ENCODE peak calls at places on chromosomes 2 and 18, in ten cellular contexts. I is cardiac muscle cell; C is mammary epithelial cell; L is left ventricle myocardium inferior; H is colonic mucosa; B is CD4-positive, alpha-beta T cell; T is tibial nerve; Z is AG04450; P is GM23248; A is CD4-positive, alpha-beta memory T cell. X is an unnamed sample.
A peak's percentile ranks its signal among the peaks of the same experiment; 100 is the strongest.

GRCh38 chr2:184765048-184765881 is 166.9 kb downstream of the ZNF804A start:
- DNase-seq in A (no peak), B (no peak), H (no peak), Z (no peak), L (no peak), P (no peak), T (no peak), C (no peak), I (no peak), X (no peak)

GRCh38 chr2:222568866-222569265 is 87.0 kb downstream of the FARSB start:
- DNase-seq in Z (peak; percentile 53), A (no peak), B (no peak), P (peak; percentile 62), T (peak; percentile 48), H (no peak), I (peak; percentile 41), C (no peak), L (peak; percentile 34), X (no peak)

GRCh38 chr2:1714291-1715064 is 29.8 kb downstream of the PXDN start:
- DNase-seq in L (no peak), Z (no peak), A (no peak), T (no peak), I (no peak), C (no peak), B (no peak), H (no peak), P (no peak), X (no peak)

GRCh38 chr2:45743531-45744391 is 92.3 kb downstream of the PRKCE start:
- DNase-seq in B (no peak), H (peak; percentile 44), I (no peak), T (peak; percentile 52), L (peak; percentile 69), P (peak; percentile 88), C (no peak), A (no peak), Z (peak; percentile 63), X (no peak)

GRCh38 chr2:207403950-207404349 is 125.8 kb upstream of the CREB1 start:
- DNase-seq in C (no peak), B (no peak), H (no peak), L (no peak), T (no peak), I (no peak), A (no peak), P (no peak), Z (no peak), X (no peak)

GRCh38 chr2:239516954-239517305 is 116.1 kb upstream of the HDAC4 start:
- DNase-seq in B (no peak), I (no peak), C (no peak), A (no peak), T (no peak), H (no peak), P (no peak), Z (no peak), L (no peak), X (no peak)

GRCh38 chr18:46313521-46313920 is 209.3 kb downstream of the HAUS1 start:
- DNase-seq in Z (no peak), H (no peak), P (no peak), B (no peak), A (no peak), T (no peak), I (no peak), C (no peak), L (no peak), X (no peak)

GRCh38 chr2:73334620-73335019 is 41.3 kb upstream of the EGR4 start:
- DNase-seq in H (no peak), L (no peak), T (no peak), C (no peak), B (no peak), I (no peak), Z (no peak), P (no peak), A (no peak), X (no peak)

GRCh38 chr18:49055787-49056186 is 105.0 kb upstream of the SMAD7 start:
- DNase-seq in P (peak; percentile 88), Z (no peak), B (no peak), L (peak; percentile 65), A (no peak), I (no peak), C (peak; percentile 17), T (peak; percentile 51), H (no peak), X (no peak)

GRCh38 chr2:216713691-216714411 is 18.5 kb upstream of the IGFBP5 start:
- DNase-seq in I (no peak), B (no peak), H (no peak), A (no peak), C (peak; percentile 97), P (peak; percentile 98), T (peak; percentile 38), L (peak; percentile 73), Z (peak; percentile 79), X (no peak)

GRCh38 chr2:60281730-60282129 is 271.7 kb downstream of the BCL11A start:
- DNase-seq in H (no peak), I (no peak), T (no peak), P (no peak), Z (no peak), C (no peak), B (no peak), L (no peak), A (no peak), X (no peak)

GRCh38 chr2:120175000-120175581 is 48.1 kb downstream of the TMEM185B start:
- DNase-seq in C (peak; percentile 47), B (no peak), H (peak; percentile 30), A (peak; percentile 51), I (peak; percentile 70), T (peak; percentile 67), P (peak; percentile 76), L (no peak), Z (peak; percentile 48), X (peak; percentile 61)

GRCh38 chr2:168530980-168531379 is 74.9 kb downstream of the CERS6 start:
- DNase-seq in P (peak; percentile 65), Z (no peak), T (no peak), H (no peak), L (no peak), C (no peak), I (no peak), B (no peak), A (no peak), X (no peak)

DNA sequence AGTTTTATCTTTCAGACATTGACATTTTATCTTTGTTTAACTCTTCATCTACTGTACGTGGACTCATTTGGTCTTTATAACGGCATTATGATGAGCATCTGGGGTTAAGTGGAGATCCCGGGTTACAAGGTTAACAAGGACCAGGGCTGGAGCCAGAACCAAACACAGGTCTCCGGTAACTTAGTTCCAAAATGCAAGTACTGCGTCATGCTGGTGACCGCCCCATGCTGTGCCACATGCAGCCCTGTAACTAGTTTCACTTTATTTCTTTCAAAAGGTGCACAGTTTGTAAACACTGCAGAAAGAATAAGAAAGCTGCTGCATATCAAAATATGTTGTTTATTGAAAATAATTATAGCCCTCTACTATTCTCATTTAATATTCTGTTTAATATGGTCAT is 3.1 kb downstream of the SLC5A7 start:
- DNase-seq in T (no peak), C (no peak), A (no peak), I (no peak), B (no peak), P (no peak), Z (no peak), L (no peak), H (no peak), X (no peak)
- H3K27me3 ChIP-seq in T (peaks cover 14% of the 10 kb centered on the region), C (peaks cover 7% of the 10 kb centered on the region), A (no peaks in the 10 kb centered on the region), I (peaks cover 52% of the 10 kb centered on the region), B (peaks cover 19% of the 10 kb centered on the region), P (peaks cover 18% of the 10 kb centered on the region), Z (peaks cover 4% of the 10 kb centered on the region), L (peaks cover 58% of the 10 kb centered on the region), H (peaks cover 9% of the 10 kb centered on the region), X (no peaks in the 10 kb centered on the region)

GRCh38 chr18:74373428-74373827 is 57.8 kb downstream of the C18orf63 start:
- DNase-seq in T (no peak), I (no peak), H (peak; percentile 15), P (no peak), B (peak; percentile 39), C (no peak), A (peak; percentile 94), L (no peak), Z (no peak), X (no peak)

GRCh38 chr18:74370163-74370562 is 54.5 kb downstream of the C18orf63 start:
- DNase-seq in T (no peak), C (no peak), Z (no peak), B (no peak), I (no peak), L (no peak), H (no peak), P (peak; percentile 59), A (no peak), X (no peak)

GRCh38 chr18:74367905-74368304 is 52.3 kb downstream of the C18orf63 start:
- DNase-seq in L (peak; percentile 23), Z (no peak), H (no peak), T (no peak), P (no peak), A (no peak), I (no peak), C (no peak), B (no peak), X (no peak)

GRCh38 chr18:74368901-74369705 is 53.5 kb downstream of the C18orf63 start:
- DNase-seq in L (no peak), P (no peak), C (no peak), Z (no peak), T (peak; percentile 26), B (no peak), I (no peak), H (peak; percentile 77), A (no peak), X (peak; percentile 64)
- H3K27me3 ChIP-seq in L (no peaks in the 10 kb centered on the region), P (no peaks in the 10 kb centered on the region), C (no peaks in the 10 kb centered on the region), Z (peaks cover 17% of the 10 kb centered on the region), T (no peaks in the 10 kb centered on the region), B (no peaks in the 10 kb centered on the region), I (no peaks in the 10 kb centered on the region), H (no peaks in the 10 kb centered on the region), A (no peaks in the 10 kb centered on the region), X (no peaks in the 10 kb centered on the region)

DNA sequence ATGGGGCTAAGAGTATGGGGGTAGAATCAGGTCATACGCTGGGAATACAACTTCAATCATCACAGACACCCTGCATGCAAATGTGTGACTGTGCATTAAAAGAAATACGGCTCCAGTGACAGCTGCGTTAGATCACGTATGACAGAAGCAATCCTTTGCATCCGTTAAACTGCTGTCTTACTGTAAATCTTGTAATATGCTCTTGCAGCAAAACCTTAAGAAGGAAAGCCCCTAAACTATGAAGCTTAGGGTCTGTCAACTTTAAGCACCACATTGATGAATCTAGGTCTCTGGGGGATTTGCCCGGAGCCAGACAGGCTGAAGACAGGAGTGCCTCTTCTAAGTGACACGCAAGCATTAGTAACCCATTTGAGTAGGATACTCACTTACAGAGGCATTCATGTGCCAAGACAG is 84.7 kb upstream of the EML6 start:
- DNase-seq in Z (no peak), C (no peak), T (no peak), P (no peak), I (no peak), H (no peak), B (no peak), A (no peak), L (no peak), X (no peak)
- H3K27me3 ChIP-seq in Z (no peaks in the 10 kb centered on the region), C (no peaks in the 10 kb centered on the region), T (no peaks in the 10 kb centered on the region), P (no peaks in the 10 kb centered on the region), I (no peaks in the 10 kb centered on the region), H (no peaks in the 10 kb centered on the region), B (no peaks in the 10 kb centered on the region), A (no peaks in the 10 kb centered on the region), L (no peaks in the 10 kb centered on the region), X (no peaks in the 10 kb centered on the region)

DNA sequence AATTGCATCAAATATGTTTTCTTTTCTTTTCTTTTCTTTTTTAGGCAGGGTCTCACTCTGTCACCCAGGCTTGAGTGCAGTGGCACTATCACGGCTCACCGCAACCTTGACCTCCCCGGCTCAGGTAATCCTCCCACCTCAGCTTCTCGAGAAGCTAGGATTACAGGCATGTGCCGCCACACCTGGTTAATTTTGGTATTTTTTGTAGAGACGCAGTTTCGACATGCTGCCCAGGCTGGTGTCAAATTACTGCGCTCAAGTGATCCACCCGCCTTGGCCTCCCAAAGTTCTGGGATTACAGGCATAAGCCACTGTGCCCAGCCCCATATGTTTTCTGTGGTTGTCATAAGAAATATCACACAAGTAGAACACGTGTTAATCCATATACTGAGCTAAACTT is 14.7 kb downstream of the ENOSF1 start:
- DNase-seq in A (no peak), L (no peak), P (no peak), I (no peak), C (no peak), T (no peak), B (no peak), H (no peak), Z (no peak), X (no peak)
- H3K27me3 ChIP-seq in A (no peaks in the 10 kb centered on the region), L (no peaks in the 10 kb centered on the region), P (no peaks in the 10 kb centered on the region), I (no peaks in the 10 kb centered on the region), C (no peaks in the 10 kb centered on the region), T (no peaks in the 10 kb centered on the region), B (no peaks in the 10 kb centered on the region), H (no peaks in the 10 kb centered on the region), Z (no peaks in the 10 kb centered on the region), X (no peaks in the 10 kb centered on the region)

X was measured in Caco-2.